ENCODE peak calls at places on chromosomes 16 and 17, in five cellular contexts. Y, Q, P, W and E are unnamed samples.
A peak's percentile ranks its signal among the peaks of the same experiment; 100 is the strongest.

GRCh38 chr17:81235822-81236740 is 2.8 kb downstream of the TEPSIN start:
- DNase-seq in Y (no peak), Q (no peak), P (no peak), W (no peak), E (no peak)

GRCh38 chr16:79970551-79971236 is 370.2 kb upstream of the MAF start:
- DNase-seq in Y (no peak), Q (no peak), P (peak; percentile 11), W (peak; percentile 8), E (no peak)

GRCh38 chr16:82460761-82461160 is 166.0 kb upstream of the CDH13 start:
- DNase-seq in Y (no peak), Q (no peak), P (no peak), W (no peak), E (no peak)

GRCh38 chr17:79602621-79603020 is 8.2 kb downstream of the RBFOX3 start:
- DNase-seq in Y (no peak), Q (no peak), P (no peak), W (no peak), E (no peak)

GRCh38 chr16:81623365-81624102 is 155.6 kb upstream of the PLCG2 start:
- DNase-seq in Y (peak; percentile 61), Q (peak; percentile 25), P (peak; percentile 60), W (peak; percentile 55), E (no peak)

GRCh38 chr17:48567209-48567608 is 10.9 kb downstream of the HOXB4 start:
- DNase-seq in Y (no peak), Q (no peak), P (no peak), W (peak; percentile 71), E (no peak)

GRCh38 chr17:21081967-21082366 is 39.2 kb upstream of the USP22 start:
- DNase-seq in Y (no peak), Q (no peak), P (no peak), W (no peak), E (no peak)

GRCh38 chr16:67833035-67833417 is 9.1 kb upstream of the THAP11 start:
- DNase-seq in Y (no peak), Q (no peak), P (no peak), W (no peak), E (no peak)

GRCh38 chr16:72467157-72467759 is 295.3 kb upstream of the PMFBP1 start:
- DNase-seq in Y (peak; percentile 58), Q (no peak), P (no peak), W (no peak), E (peak; percentile 22)

GRCh38 chr17:48678141-48678971 is 44.0 kb downstream of the PRAC1 start:
- DNase-seq in Y (peak; percentile 80), Q (peak; percentile 37), P (peak; percentile 78), W (peak; percentile 68), E (peak; percentile 54)

GRCh38 chr17:60455378-60455777 is 33.1 kb downstream of the CHCT1 start:
- DNase-seq in Y (no peak), Q (no peak), P (no peak), W (no peak), E (no peak)

GRCh38 chr17:60461584-60461983 is 39.3 kb downstream of the CHCT1 start:
- DNase-seq in Y (no peak), Q (no peak), P (no peak), W (no peak), E (no peak)

GRCh38 chr17:60451965-60452364 is 29.7 kb downstream of the CHCT1 start:
- DNase-seq in Y (no peak), Q (no peak), P (no peak), W (no peak), E (no peak)

GRCh38 chr17:60457148-60457547 is 34.9 kb downstream of the CHCT1 start:
- DNase-seq in Y (no peak), Q (no peak), P (no peak), W (no peak), E (no peak)
- H3K4me3 ChIP-seq in Y (no peak overlapping the region), Q (no peak overlapping the region), P (no peak overlapping the region), W (no peak overlapping the region), E (no peak overlapping the region)

DNA sequence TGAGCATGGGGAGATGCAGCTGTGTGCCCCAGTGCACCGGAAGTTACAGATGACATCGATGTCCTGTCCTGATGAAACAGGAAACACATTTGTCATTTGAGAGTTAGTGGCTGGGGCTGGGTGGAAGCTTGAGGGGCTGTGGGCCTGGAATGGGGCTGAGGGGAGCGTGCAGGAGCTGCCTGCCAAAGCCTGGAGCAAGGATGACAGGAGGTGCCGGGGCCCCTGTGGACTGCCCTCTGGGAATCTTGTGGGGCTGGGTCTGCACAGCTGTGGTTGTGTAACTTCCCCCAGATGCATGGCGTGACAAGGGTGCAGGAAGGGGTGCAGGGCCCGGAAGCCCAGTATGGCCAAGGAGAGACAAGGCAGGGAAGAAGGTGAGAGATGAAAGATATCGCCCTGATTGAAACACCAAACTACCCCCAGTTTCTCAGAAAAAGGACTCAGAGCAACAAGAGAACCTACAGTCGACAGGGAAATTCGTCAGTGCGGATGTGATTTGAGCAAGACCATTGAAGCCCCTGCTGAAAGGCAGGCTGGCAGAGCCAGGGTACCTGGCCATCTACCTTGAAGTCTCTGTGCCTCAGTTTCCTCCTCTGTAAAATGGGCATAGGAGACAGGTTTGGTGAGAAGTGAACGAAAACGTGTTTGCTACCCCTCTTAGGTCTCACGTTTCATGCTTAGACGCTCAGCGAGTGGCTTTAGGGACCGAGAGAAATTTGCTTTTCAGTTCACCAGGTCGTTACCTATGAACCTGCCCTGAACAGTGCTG is 8.8 kb downstream of the MMP25 start:
- DNase-seq in Y (no peak), Q (no peak), P (no peak), W (no peak), E (no peak)
- H3K4me3 ChIP-seq in Y (no peak overlapping the region), Q (no peak overlapping the region), P (no peak overlapping the region), W (no peak overlapping the region), E (no peak overlapping the region)

GRCh38 chr16:15855704-15856003 is 1.2 kb downstream of the MYH11 start:
- DNase-seq in Y (no peak), Q (no peak), P (no peak), W (no peak), E (no peak)

GRCh38 chr16:15854906-15855703 is 1.7 kb downstream of the MYH11 start:
- DNase-seq in Y (no peak), Q (no peak), P (no peak), W (peak; percentile 16), E (no peak)

GRCh38 chr16:15854061-15854460 is 2.8 kb downstream of the MYH11 start:
- DNase-seq in Y (no peak), Q (no peak), P (no peak), W (no peak), E (no peak)

GRCh38 chr16:15856217-15856616 is 611 bp downstream of the MYH11 start:
- DNase-seq in Y (no peak), Q (no peak), P (no peak), W (no peak), E (no peak)

DNA sequence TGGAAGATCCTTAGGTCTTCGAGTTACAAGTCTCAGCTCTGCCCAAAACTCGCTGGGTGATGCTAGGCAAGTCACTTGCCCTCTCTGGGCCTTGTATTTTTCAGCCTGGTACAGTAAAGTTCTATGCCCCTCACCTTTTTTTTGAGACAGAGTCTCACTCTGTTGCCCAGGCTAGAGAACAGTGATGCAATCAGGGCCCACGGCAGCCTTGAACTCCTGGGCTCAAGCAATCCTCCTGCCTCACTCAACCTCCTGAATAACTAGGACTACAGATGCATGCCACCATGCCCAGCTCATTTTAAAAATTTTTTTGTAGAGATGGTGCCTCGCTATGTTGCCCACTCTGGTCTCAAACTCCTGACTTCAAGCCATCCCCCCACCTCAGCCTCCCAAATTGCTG is 3.8 kb downstream of the MYH11 start:
- DNase-seq in Y (no peak), Q (no peak), P (no peak), W (no peak), E (no peak)
- H3K4me3 ChIP-seq in Y (no peak overlapping the region), Q (no peak overlapping the region), P (no peak overlapping the region), W (peak overlapping the region; percentile 50), E (no peak overlapping the region)

GRCh38 chr16:26456074-26456473 is 610.7 kb upstream of the C16orf82 start:
- DNase-seq in Y (no peak), Q (no peak), P (no peak), W (no peak), E (no peak)
- H3K4me3 ChIP-seq in Y (no peak overlapping the region), Q (no peak overlapping the region), P (no peak overlapping the region), W (no peak overlapping the region), E (no peak overlapping the region)

GRCh38 chr16:887846-888245 is 82.9 kb downstream of the LMF1 start:
- DNase-seq in Y (no peak), Q (no peak), P (no peak), W (no peak), E (no peak)

GRCh38 chr16:888901-889570 is 81.7 kb downstream of the LMF1 start:
- DNase-seq in Y (no peak), Q (no peak), P (no peak), W (no peak), E (no peak)

GRCh38 chr16:885391-885790 is 84.9 kb upstream of the GNG13 start:
- DNase-seq in Y (no peak), Q (no peak), P (no peak), W (no peak), E (no peak)

GRCh38 chr16:886084-886543 is 84.7 kb downstream of the LMF1 start:
- DNase-seq in Y (peak; percentile 50), Q (no peak), P (no peak), W (no peak), E (no peak)

DNA sequence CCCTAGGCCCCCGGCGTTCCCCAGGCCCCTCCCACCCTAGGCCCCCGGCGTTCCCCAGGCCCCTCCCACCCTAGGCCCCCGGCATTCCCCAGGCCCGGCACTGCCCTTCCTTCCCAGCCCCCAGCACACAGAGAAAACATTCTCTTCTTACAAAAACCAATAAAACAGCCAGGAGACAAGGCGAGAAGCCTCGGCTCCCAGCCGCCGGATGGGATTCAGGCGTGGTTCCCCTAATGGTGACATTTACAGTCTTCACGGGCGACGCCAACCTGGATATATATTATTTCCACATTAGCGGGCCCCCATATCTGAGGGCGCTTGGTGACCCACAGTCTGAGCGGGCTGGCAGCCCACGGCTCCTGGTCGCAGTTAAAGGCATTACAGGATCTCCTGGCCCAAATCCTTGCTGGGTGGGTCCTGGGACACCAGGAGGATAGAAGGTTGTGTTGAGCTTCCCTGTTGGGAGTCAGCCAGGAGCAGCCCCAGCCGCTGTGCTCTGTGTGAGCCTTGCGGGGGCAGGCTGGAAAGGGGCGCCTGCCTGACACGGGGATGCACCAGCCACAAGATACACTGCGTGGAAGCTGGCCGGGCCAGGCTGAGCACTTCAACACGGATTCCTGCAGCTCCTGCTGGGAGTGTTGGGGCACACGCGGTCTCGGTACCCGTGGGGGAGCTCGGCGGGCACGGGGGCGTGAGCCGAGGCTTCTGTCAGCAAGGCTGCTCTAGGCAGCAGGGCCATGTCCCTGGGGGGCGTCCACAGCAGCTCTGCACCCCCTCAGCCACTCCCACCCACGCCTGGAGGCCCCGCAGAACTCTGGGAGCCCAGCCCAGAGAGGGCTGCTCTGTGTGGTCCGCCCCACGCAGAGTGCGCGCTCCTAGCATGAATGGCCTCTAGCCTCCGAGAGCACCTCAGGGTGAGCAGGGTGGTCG is 83.7 kb downstream of the LMF1 start:
- DNase-seq in Y (peak; percentile 16), Q (no peak), P (no peak), W (no peak), E (no peak)
- H3K4me3 ChIP-seq in Y (peak overlapping the region; percentile 3), Q (no peak overlapping the region), P (no peak overlapping the region), W (no peak overlapping the region), E (peak overlapping the region; percentile 9)

GRCh38 chr17:36593651-36594316 is 2.1 kb downstream of the DHRS11 start:
- DNase-seq in Y (no peak), Q (no peak), P (no peak), W (peak; percentile 30), E (no peak)
- H3K4me3 ChIP-seq in Y (no peak overlapping the region), Q (no peak overlapping the region), P (no peak overlapping the region), W (peak overlapping the region; percentile 72), E (no peak overlapping the region)